ENCODE peak calls at places on chromosomes 6 and 20, in five cellular contexts. H is GM13976, Q is NCI-H2081, L is GM12865, Y is NCI-H1436. R is an unnamed sample.

GRCh38 chr6:38871745-38872568 is 156.8 kb downstream of the DNAH8 start:
- DNase-seq in H (peak), L (peak), Q (peak), Y (peak), R (peak)

GRCh38 chr6:20933057-20933792 is 399.0 kb downstream of the CDKAL1 start:
- DNase-seq in Y (peak), L (no peak), H (no peak), Q (peak), R (no peak)

GRCh38 chr6:93407186-93407585 is 12.2 kb downstream of the EPHA7 start:
- DNase-seq in L (no peak), H (no peak), Q (peak), Y (peak), R (no peak)

GRCh38 chr6:169106176-169106575 is 147.5 kb downstream of the THBS2 start:
- DNase-seq in Q (no peak), Y (no peak), L (no peak), H (no peak), R (no peak)

GRCh38 chr6:2957696-2958330 is 13.6 kb downstream of the SERPINB6 start:
- DNase-seq in Y (no peak), H (no peak), L (no peak), Q (no peak), R (no peak)

GRCh38 chr20:16761305-16761829 is 13.2 kb downstream of the OTOR start:
- DNase-seq in Q (peak), L (peak), H (peak), Y (peak), R (peak)

GRCh38 chr20:31548823-31549512 is 34.7 kb downstream of the HM13 start:
- DNase-seq in H (no peak), L (no peak), Y (no peak), Q (no peak), R (no peak)

GRCh38 chr20:31551581-31552081 is 37.4 kb downstream of the HM13 start:
- DNase-seq in Q (no peak), H (no peak), Y (no peak), L (no peak), R (no peak)

GRCh38 chr6:84508334-84508733 is 256.1 kb downstream of the TBX18 start:
- DNase-seq in Q (no peak), H (no peak), Y (no peak), L (no peak), R (no peak)

GRCh38 chr6:27500177-27500576 is 27.3 kb upstream of the ZNF184 start:
- DNase-seq in H (no peak), Q (no peak), L (no peak), Y (no peak), R (no peak)

GRCh38 chr6:128757961-128758360 is 125.0 kb upstream of the LAMA2 start:
- DNase-seq in Q (no peak), H (no peak), Y (no peak), L (no peak), R (no peak)

GRCh38 chr6:29926795-29927427 is 15.4 kb upstream of the HLA-A start:
- DNase-seq in Q (no peak), L (peak), Y (peak), H (peak), R (peak)

GRCh38 chr20:44392776-44393607 is 37.5 kb downstream of the HNF4A start:
- DNase-seq in H (no peak), L (no peak), Y (no peak), Q (no peak), R (no peak)

GRCh38 chr6:136962661-136963060 is 40.6 kb downstream of the SLC35D3 start:
- DNase-seq in H (no peak), L (no peak), Q (peak), Y (peak), R (no peak)

GRCh38 chr20:62840244-62841197 is 21.1 kb downstream of the TCFL5 start:
- DNase-seq in Q (no peak), Y (no peak), L (no peak), H (no peak), R (no peak)

GRCh38 chr6:143264291-143264834 is 186.1 kb downstream of the ADAT2 start:
- DNase-seq in Q (peak), L (no peak), Y (no peak), H (no peak), R (no peak)

GRCh38 chr6:129893513-129894098 is 32.5 kb upstream of the TMEM244 start:
- DNase-seq in Y (no peak), Q (no peak), H (no peak), L (peak), R (no peak)

GRCh38 chr6:139588734-139589418 is 214.4 kb upstream of the CITED2 start:
- DNase-seq in H (no peak), Y (no peak), L (no peak), Q (no peak), R (no peak)

GRCh38 chr6:92376711-92377110 is 1042.6 kb downstream of the EPHA7 start:
- DNase-seq in L (no peak), Q (no peak), H (no peak), Y (no peak), R (no peak)

GRCh38 chr6:21845018-21845417 is 251.5 kb downstream of the SOX4 start:
- DNase-seq in Q (peak), H (no peak), L (no peak), Y (no peak), R (no peak)

GRCh38 chr6:24401458-24401857 is 1.3 kb upstream of the MRS2 start:
- DNase-seq in Q (no peak), Y (no peak), H (no peak), L (no peak), R (no peak)

GRCh38 chr6:2871102-2871501 is 29.4 kb upstream of the SERPINB1 start:
- DNase-seq in Q (no peak), Y (no peak), H (no peak), L (no peak), R (no peak)

GRCh38 chr20:646107-646867 is 6.7 kb downstream of the SRXN1 start:
- DNase-seq in H (no peak), Y (no peak), L (no peak), Q (no peak), R (no peak)

GRCh38 chr6:33123732-33124524 is 48.1 kb downstream of the HLA-DPB1 start:
- DNase-seq in L (peak), Y (no peak), H (no peak), Q (peak), R (peak)

GRCh38 chr20:17843246-17844132 is 125.1 kb downstream of the SNX5 start:
- DNase-seq in Q (no peak), L (peak), H (no peak), Y (no peak), R (peak)

GRCh38 chr20:37525810-37526209 is 1.9 kb downstream of the BLCAP start:
- DNase-seq in Q (no peak), Y (no peak), H (no peak), L (no peak), R (no peak)

GRCh38 chr6:76516924-76517323 is 444.5 kb upstream of the IMPG1 start:
- DNase-seq in L (no peak), Q (no peak), Y (no peak), H (no peak), R (no peak)

GRCh38 chr20:40757087-40757486 is 68.1 kb upstream of the MAFB start:
- DNase-seq in Y (no peak), L (peak), Q (no peak), H (no peak), R (no peak)

GRCh38 chr6:15132854-15133670 is 112.8 kb upstream of the JARID2 start:
- DNase-seq in H (no peak), Y (no peak), Q (no peak), L (no peak), R (peak)

GRCh38 chr20:19212524-19213502 is at the start of gene SLC24A3:
- DNase-seq in L (peak), H (peak), Q (peak), Y (peak), R (peak)

GRCh38 chr6:157184202-157185015 is 138.9 kb downstream of the TMEM242 start:
- DNase-seq in Q (peak), L (peak), H (peak), Y (peak), R (peak)